ENCODE peak calls at places on chromosome 20, in eight cellular contexts. K, A, C, B, T, Q, Z and H are unnamed samples.

GRCh38 chr20:1465470-1466210 is 1.0 kb downstream of the NSFL1C start:
- DNase-seq in T (no peak), Q (no peak), A (no peak), C (peak; percentile 30), K (no peak), Z (no peak), B (no peak), H (no peak)

GRCh38 chr20:17614176-17614811 is 44.4 kb downstream of the DSTN start:
- DNase-seq in Q (peak; percentile 94), Z (peak; percentile 83), C (peak; percentile 14), K (peak; percentile 54), T (peak; percentile 79), B (no peak), A (no peak), H (no peak)

GRCh38 chr20:41181567-41181966 is 44.2 kb downstream of the PLCG1 start:
- DNase-seq in Q (no peak), K (no peak), Z (no peak), A (peak; percentile 10), T (no peak), B (no peak), C (no peak), H (no peak)

GRCh38 chr20:22490287-22491187 is 93.8 kb downstream of the FOXA2 start:
- DNase-seq in C (peak; percentile 10), Z (peak; percentile 83), Q (peak; percentile 86), T (peak; percentile 98), K (peak; percentile 1), B (no peak), A (no peak), H (no peak)

GRCh38 chr20:32914031-32914430 is 55.3 kb downstream of the EFCAB8 start:
- DNase-seq in A (no peak), T (no peak), Z (no peak), B (no peak), K (no peak), C (no peak), Q (no peak), H (no peak)

GRCh38 chr20:4829494-4830211 is 107.9 kb downstream of the PRND start:
- DNase-seq in T (peak; percentile 59), Q (peak; percentile 17), C (no peak), A (no peak), K (no peak), B (no peak), Z (no peak), H (no peak)

GRCh38 chr20:23063573-23063972 is 14.1 kb upstream of the THBD start:
- DNase-seq in K (no peak), T (no peak), B (no peak), C (no peak), Z (no peak), A (no peak), Q (no peak), H (no peak)

GRCh38 chr20:17835240-17835940 is 133.2 kb downstream of the SNX5 start:
- DNase-seq in A (no peak), B (no peak), Z (no peak), K (peak; percentile 89), C (peak; percentile 84), Q (no peak), T (peak; percentile 43), H (no peak)

GRCh38 chr20:20414640-20415274 is 46.9 kb downstream of the INSM1 start:
- DNase-seq in B (no peak), Q (no peak), C (no peak), T (no peak), A (no peak), Z (no peak), K (no peak), H (no peak)

GRCh38 chr20:687468-688203 is 12.0 kb upstream of the SCRT2 start:
- DNase-seq in A (no peak), K (no peak), T (no peak), Z (no peak), Q (no peak), C (no peak), B (no peak), H (no peak)

GRCh38 chr20:12575352-12576095 is 433.2 kb upstream of the SPTLC3 start:
- DNase-seq in A (no peak), Z (no peak), K (peak; percentile 13), T (peak; percentile 84), Q (peak; percentile 68), B (no peak), C (no peak), H (no peak)

GRCh38 chr20:58086763-58087566 is 141.5 kb downstream of the ANKRD60 start:
- DNase-seq in Q (no peak), K (peak; percentile 69), T (peak; percentile 40), B (no peak), C (peak; percentile 78), Z (no peak), A (peak; percentile 51), H (peak; percentile 43)